ENCODE peak calls at places on chromosome 19, in six cellular contexts. D is PC-3, A is osteoblast, E is H9, V is fibroblast of lung, C is IMR-90. L is an unnamed sample.

GRCh38 chr19:20664917-20665781 is 3.8 kb upstream of the ZNF626 start:
- DNase-seq in D (no peak), A (peak; percentile 25), E (peak; percentile 68), V (peak; percentile 10), C (no peak), L (peak; percentile 89)

GRCh38 chr19:3849092-3849491 is 19.7 kb downstream of the ZFR2 start:
- DNase-seq in D (peak; percentile 67), A (peak; percentile 87), E (peak; percentile 80), V (no peak), C (no peak), L (peak; percentile 52)

GRCh38 chr19:48330012-48330681 is 4.8 kb downstream of the EMP3 start:
- DNase-seq in D (no peak), A (peak; percentile 38), E (peak; percentile 92), V (no peak), C (no peak), L (peak; percentile 93)

GRCh38 chr19:19751846-19752245 is 18.9 kb upstream of the ZNF14 start:
- DNase-seq in D (no peak), A (peak; percentile 78), E (no peak), V (no peak), C (no peak), L (no peak)

GRCh38 chr19:46000497-46001246 is 5.4 kb downstream of the CCDC61 start:
- DNase-seq in D (no peak), A (no peak), E (peak; percentile 80), V (no peak), C (no peak), L (peak; percentile 79)

GRCh38 chr19:15673176-15673654 is 328 bp downstream of the CYP4F12 start:
- DNase-seq in D (no peak), A (no peak), E (no peak), V (no peak), C (no peak), L (no peak)

GRCh38 chr19:7970716-7971448 is 27.4 kb upstream of the TIMM44 start:
- DNase-seq in D (peak; percentile 76), A (peak; percentile 92), E (peak; percentile 84), V (peak; percentile 43), C (peak; percentile 28), L (peak; percentile 86)

GRCh38 chr19:47518139-47518538 is 3.3 kb upstream of the NAPA start:
- DNase-seq in D (no peak), A (peak; percentile 74), E (no peak), V (no peak), C (no peak), L (no peak)

GRCh38 chr19:13417054-13417453 is 89.2 kb downstream of the CACNA1A start:
- DNase-seq in D (peak; percentile 23), A (no peak), E (no peak), V (no peak), C (no peak), L (no peak)

GRCh38 chr19:38229585-38230073 is 5.6 kb upstream of the DPF1 start:
- DNase-seq in D (peak; percentile 67), A (peak; percentile 98), E (peak; percentile 79), V (peak; percentile 89), C (peak; percentile 91), L (peak; percentile 93)

GRCh38 chr19:38210458-38210987 is 13.5 kb downstream of the DPF1 start:
- DNase-seq in D (no peak), A (no peak), E (peak; percentile 92), V (peak; percentile 77), C (peak; percentile 28), L (peak; percentile 97)

GRCh38 chr19:13007292-13008045 is 12.2 kb downstream of the NFIX start:
- DNase-seq in D (no peak), A (no peak), E (no peak), V (peak; percentile 44), C (no peak), L (no peak)

GRCh38 chr19:17719730-17720486 is 628 bp downstream of the MAP1S start:
- DNase-seq in D (peak; percentile 34), A (peak; percentile 93), E (no peak), V (no peak), C (no peak), L (peak; percentile 37)

GRCh38 chr19:49116544-49116943 is 2.4 kb downstream of the LIN7B start:
- DNase-seq in D (no peak), A (peak; percentile 35), E (no peak), V (no peak), C (no peak), L (no peak)

GRCh38 chr19:39890755-39891551 is 43.5 kb downstream of the FCGBP start:
- DNase-seq in D (no peak), A (peak; percentile 85), E (no peak), V (no peak), C (no peak), L (no peak)

GRCh38 chr19:28358604-28359003 is 854.3 kb downstream of the UQCRFS1 start:
- DNase-seq in D (no peak), A (no peak), E (no peak), V (no peak), C (no peak), L (peak; percentile 14)

GRCh38 chr19:2462635-2463421 is 6.1 kb upstream of the LMNB2 start:
- DNase-seq in D (peak; percentile 95), A (peak; percentile 98), E (peak; percentile 98), V (peak; percentile 96), C (peak; percentile 96), L (peak; percentile 99)
- H3K4me2 ChIP-seq in D (peak overlapping the region; percentile 91), A (peak overlapping the region; percentile 93), E (peak overlapping the region; percentile 34), V (peak overlapping the region; percentile 87), C (peak overlapping the region; percentile 64), L (peak overlapping the region; percentile 70)

DNA sequence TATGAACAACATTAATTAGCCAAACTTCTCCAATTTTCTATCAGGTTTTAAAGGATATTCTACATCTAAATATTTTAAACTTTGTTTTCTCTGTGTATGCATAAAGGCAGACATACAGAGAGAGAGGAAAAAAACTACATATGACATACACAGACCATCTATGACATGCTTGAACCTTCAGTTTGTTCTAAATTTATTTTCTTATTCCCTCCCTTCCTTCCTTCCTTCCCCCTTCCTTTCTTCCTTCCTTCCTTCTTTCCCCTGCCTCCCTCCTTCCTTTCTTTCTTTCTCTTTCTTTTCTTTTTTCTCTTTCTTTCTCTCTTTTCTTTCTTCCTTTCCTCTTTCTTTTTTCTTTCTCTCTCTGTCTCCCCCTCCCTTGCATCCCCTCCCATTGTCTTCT is 35.8 kb upstream of the CD70 start:
- DNase-seq in D (no peak), A (no peak), E (no peak), V (no peak), C (no peak), L (no peak)
- H3K9me3 ChIP-seq in D (peaks cover 20% of the 10 kb centered on the region), A (no peaks in the 10 kb centered on the region), E (peaks cover 16% of the 10 kb centered on the region), V (no peaks in the 10 kb centered on the region), C (no peaks in the 10 kb centered on the region), L (peaks cover 24% of the 10 kb centered on the region)

GRCh38 chr19:51324082-51324481 is 12.6 kb downstream of the IGLON5 start:
- DNase-seq in D (no peak), A (peak; percentile 83), E (no peak), V (no peak), C (no peak), L (no peak)

GRCh38 chr19:51323481-51323891 is 12.0 kb downstream of the IGLON5 start:
- DNase-seq in D (no peak), A (peak; percentile 2), E (no peak), V (no peak), C (no peak), L (no peak)

GRCh38 chr19:51325161-51325979 is 13.9 kb downstream of the IGLON5 start:
- DNase-seq in D (no peak), A (peak; percentile 81), E (no peak), V (no peak), C (no peak), L (no peak)

GRCh38 chr19:51327066-51327985 is 14.6 kb downstream of the VSIG10L start:
- DNase-seq in D (peak; percentile 58), A (peak; percentile 95), E (peak; percentile 89), V (peak; percentile 41), C (peak; percentile 17), L (peak; percentile 84)

DNA sequence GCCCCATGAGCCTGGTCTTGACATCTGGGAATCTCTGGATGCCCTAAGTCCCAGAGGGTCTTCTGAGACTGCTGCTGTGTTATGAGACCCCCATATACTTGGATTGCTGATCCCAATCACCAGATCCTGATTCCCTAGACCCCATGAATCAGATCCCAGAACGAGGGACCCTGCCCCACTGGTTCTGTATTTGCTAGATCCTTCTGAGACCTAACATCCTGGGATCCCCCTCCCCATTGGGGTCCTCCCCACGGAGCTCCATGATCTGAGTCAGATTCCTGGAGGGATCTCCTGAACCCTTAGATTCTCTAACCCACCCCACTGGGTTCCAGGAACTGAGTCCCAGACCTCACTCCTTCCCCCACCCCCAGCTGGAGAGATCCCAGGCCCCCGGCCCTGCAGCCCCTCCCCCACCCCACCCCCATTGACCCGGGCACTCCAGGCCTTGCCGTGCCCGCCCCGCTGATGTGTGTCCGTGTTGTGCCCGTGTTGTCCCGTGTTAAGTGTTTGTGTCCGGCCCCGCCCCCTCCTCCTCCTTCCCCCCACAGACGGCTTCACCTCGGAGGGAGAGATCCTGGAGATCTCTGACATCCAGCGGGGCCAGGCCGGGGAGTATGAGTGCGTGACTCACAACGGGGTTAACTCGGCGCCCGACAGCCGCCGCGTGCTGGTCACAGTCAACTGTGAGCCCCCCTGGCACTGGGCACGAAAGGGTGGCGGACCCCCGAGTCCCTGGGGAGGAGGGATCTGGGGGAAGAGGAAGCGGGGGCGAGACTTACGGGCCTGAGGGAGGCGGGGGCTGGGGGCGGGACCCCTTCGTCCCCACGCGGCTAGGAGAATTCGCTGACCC is 15.0 kb downstream of the IGLON5 start:
- DNase-seq in D (no peak), A (peak; percentile 78), E (no peak), V (no peak), C (no peak), L (no peak)
- H2AFZ ChIP-seq in D (no peak overlapping the region), A (no peak overlapping the region), E (no peak overlapping the region), V (no peak overlapping the region), C (no peak overlapping the region), L (no peak overlapping the region)

GRCh38 chr19:55226788-55227187 is 1.8 kb downstream of the TMEM86B start:
- DNase-seq in D (no peak), A (peak; percentile 73), E (peak; percentile 22), V (no peak), C (no peak), L (no peak)
- H3K4me2 ChIP-seq in D (no peak overlapping the region), A (no peak overlapping the region), E (no peak overlapping the region), V (no peak overlapping the region), C (no peak overlapping the region), L (no peak overlapping the region)

DNA sequence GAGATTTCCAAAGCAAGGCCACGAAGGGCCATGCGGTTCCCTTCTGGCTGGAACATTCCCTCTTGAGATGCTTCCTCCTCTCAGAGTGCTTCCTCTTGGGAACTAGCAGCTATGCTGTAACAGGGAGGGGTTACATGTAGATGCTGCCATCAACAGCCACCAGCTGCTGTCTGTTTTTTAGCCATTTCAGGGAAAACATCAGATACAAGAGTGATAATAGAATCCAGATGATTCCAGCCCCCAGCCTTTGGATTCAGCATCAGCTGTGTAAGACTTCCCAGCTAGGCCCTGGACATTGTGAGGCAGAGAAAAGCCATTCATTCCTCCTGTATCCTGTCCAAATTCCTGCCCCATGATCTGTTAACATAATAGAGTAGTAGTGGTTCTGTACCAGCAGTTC is 8.2 kb upstream of the ZNF177 start:
- DNase-seq in D (no peak), A (no peak), E (no peak), V (no peak), C (no peak), L (no peak)
- H3K9me3 ChIP-seq in D (peaks cover 59% of the 10 kb centered on the region), A (no peaks in the 10 kb centered on the region), E (peaks cover 46% of the 10 kb centered on the region), V (no peaks in the 10 kb centered on the region), C (peaks cover 47% of the 10 kb centered on the region), L (peaks cover 9% of the 10 kb centered on the region)

GRCh38 chr19:34712606-34713261 is 21.3 kb upstream of the ZNF181 start:
- DNase-seq in D (peak; percentile 77), A (peak; percentile 68), E (peak; percentile 61), V (peak; percentile 87), C (peak; percentile 82), L (peak; percentile 86)
- H2AFZ ChIP-seq in D (no peak overlapping the region), A (no peak overlapping the region), E (no peak overlapping the region), V (no peak overlapping the region), C (no peak overlapping the region), L (no peak overlapping the region)

GRCh38 chr19:18723871-18724377 is 40.4 kb downstream of the CRTC1 start:
- DNase-seq in D (no peak), A (peak; percentile 22), E (no peak), V (no peak), C (no peak), L (no peak)
- H3K4me2 ChIP-seq in D (no peak overlapping the region), A (no peak overlapping the region), E (no peak overlapping the region), V (no peak overlapping the region), C (no peak overlapping the region), L (no peak overlapping the region)